ENCODE peak calls at places on chromosome 11, in five cellular contexts. H is adipocyte; S is effector memory CD4-positive, alpha-beta T cell; E is CD8-positive, alpha-beta T cell; F is AG04450. X is an unnamed sample.

GRCh38 chr11:108170191-108170590 is 48.8 kb downstream of the ACAT1 start:
- DNase-seq in H (no peak), S (no peak), E (no peak), F (no peak), X (no peak)

GRCh38 chr11:13376838-13377237 is 86.2 kb downstream of the BTBD10 start:
- DNase-seq in H (no peak), S (no peak), E (no peak), F (no peak), X (no peak)

GRCh38 chr11:115214644-115215305 is 289.4 kb downstream of the CADM1 start:
- DNase-seq in H (no peak), S (no peak), E (no peak), F (no peak), X (no peak)

GRCh38 chr11:77821349-77821851 is 456 bp downstream of the AAMDC start:
- DNase-seq in H (peak; percentile 70), S (no peak), E (peak; percentile 50), F (no peak), X (peak; percentile 14)

GRCh38 chr11:127625402-127625801 is 624.8 kb upstream of the KIRREL3 start:
- DNase-seq in H (no peak), S (no peak), E (no peak), F (no peak), X (no peak)

GRCh38 chr11:1367721-1368120 is 22.0 kb upstream of the BRSK2 start:
- DNase-seq in H (no peak), S (no peak), E (no peak), F (no peak), X (no peak)

GRCh38 chr11:73308963-73309960 is 1.2 kb downstream of the ARHGEF17 start:
- DNase-seq in H (peak; percentile 99), S (no peak), E (no peak), F (peak; percentile 90), X (peak; percentile 97)

GRCh38 chr11:32138902-32139301 is 48.0 kb downstream of the RCN1 start:
- DNase-seq in H (no peak), S (no peak), E (no peak), F (no peak), X (no peak)

GRCh38 chr11:105070221-105070789 is 25.2 kb upstream of the CARD16 start:
- DNase-seq in H (no peak), S (no peak), E (no peak), F (no peak), X (no peak)

GRCh38 chr11:114098927-114099326 is 39.4 kb downstream of the ZBTB16 start:
- DNase-seq in H (no peak), S (no peak), E (no peak), F (no peak), X (no peak)

GRCh38 chr11:119533931-119534694 is 111.1 kb upstream of the THY1 start:
- DNase-seq in H (peak; percentile 87), S (no peak), E (peak; percentile 58), F (peak; percentile 2), X (peak; percentile 72)

GRCh38 chr11:126355324-126355925 is at the start of gene ST3GAL4:
- DNase-seq in H (peak; percentile 85), S (peak; percentile 33), E (peak; percentile 73), F (no peak), X (peak; percentile 87)

GRCh38 chr11:103257360-103257759 is 148.1 kb downstream of the DYNC2H1 start:
- DNase-seq in H (peak; percentile 15), S (no peak), E (no peak), F (no peak), X (no peak)

GRCh38 chr11:46850829-46851380 is 4.8 kb upstream of the CKAP5 start:
- DNase-seq in H (no peak), S (no peak), E (no peak), F (no peak), X (peak; percentile 3)
- H3K27me3 ChIP-seq in H (no peaks in the 10 kb centered on the region), S (no peaks in the 10 kb centered on the region), E (no peaks in the 10 kb centered on the region), F (no peaks in the 10 kb centered on the region), X (no peaks in the 10 kb centered on the region)

GRCh38 chr11:34234086-34234740 is 123.6 kb downstream of the ABTB2 start:
- DNase-seq in H (peak; percentile 29), S (peak; percentile 58), E (peak; percentile 75), F (no peak), X (peak; percentile 71)
- H3K4me3 ChIP-seq in H (no peak overlapping the region), S (no peak overlapping the region), E (no peak overlapping the region), F (no peak overlapping the region), X (no peak overlapping the region)

GRCh38 chr11:130668751-130669150 is 220.3 kb downstream of the ADAMTS15 start:
- DNase-seq in H (no peak), S (no peak), E (no peak), F (no peak), X (no peak)
- H3K27me3 ChIP-seq in H (no peaks in the 10 kb centered on the region), S (no peaks in the 10 kb centered on the region), E (no peaks in the 10 kb centered on the region), F (no peaks in the 10 kb centered on the region), X (no peaks in the 10 kb centered on the region)

DNA sequence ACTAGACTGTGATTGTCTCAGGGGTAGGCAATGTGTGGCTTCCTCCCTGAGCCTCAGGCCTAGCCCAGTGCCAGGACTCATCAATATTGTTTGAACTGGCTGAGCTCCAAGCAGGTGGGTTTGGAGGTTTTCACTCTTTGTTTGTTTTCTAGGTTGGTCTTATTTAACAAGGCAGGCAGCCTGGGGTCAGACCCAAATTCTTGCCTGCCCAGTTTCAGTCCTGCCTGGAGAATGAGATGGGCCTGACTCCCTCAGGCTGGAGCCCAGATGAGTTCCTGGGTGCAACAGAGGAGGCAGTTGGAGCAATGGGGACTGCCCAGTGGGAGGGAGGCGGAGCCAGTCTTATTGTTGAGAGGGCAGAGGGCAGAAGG is 28.3 kb upstream of the TP53I11 start:
- DNase-seq in H (no peak), S (no peak), E (no peak), F (no peak), X (no peak)
- H3K4me3 ChIP-seq in H (no peak overlapping the region), S (no peak overlapping the region), E (no peak overlapping the region), F (no peak overlapping the region), X (no peak overlapping the region)

X was measured in MG63.